ENCODE peak calls at places on chromosomes 16 and 17, in five cellular contexts. N, X, M, E and L are unnamed samples.

GRCh38 chr16:4316732-4317461 is 1.0 kb downstream of the GLIS2 start:
- DNase-seq in N (peak), X (peak), M (no peak), E (no peak), L (no peak)

GRCh38 chr17:46810837-46811236 is 7.7 kb downstream of the WNT3 start:
- DNase-seq in N (no peak), X (no peak), M (no peak), E (no peak), L (no peak)

GRCh38 chr16:56874800-56875199 is 9.8 kb downstream of the SLC12A3 start:
- DNase-seq in N (no peak), X (no peak), M (no peak), E (no peak), L (no peak)

GRCh38 chr17:77501751-77502625 is 361.2 kb downstream of the SEC14L1 start:
- DNase-seq in N (no peak), X (no peak), M (no peak), E (no peak), L (no peak)

GRCh38 chr17:76161113-76161512 is 20.1 kb upstream of the FOXJ1 start:
- DNase-seq in N (no peak), X (no peak), M (no peak), E (no peak), L (no peak)

GRCh38 chr16:84369105-84369504 is 767 bp downstream of the ATP2C2 start:
- DNase-seq in N (no peak), X (no peak), M (no peak), E (no peak), L (no peak)

GRCh38 chr16:86027366-86028126 is 128.6 kb downstream of the IRF8 start:
- DNase-seq in N (no peak), X (no peak), M (no peak), E (no peak), L (no peak)

GRCh38 chr17:16593356-16594102 is 24.5 kb upstream of the ZNF287 start:
- DNase-seq in N (no peak), X (no peak), M (no peak), E (no peak), L (peak)

GRCh38 chr17:37207103-37207502 is 168.7 kb upstream of the C17orf78 start:
- DNase-seq in N (no peak), X (no peak), M (no peak), E (no peak), L (no peak)

GRCh38 chr16:28823719-28824547 is 1.1 kb downstream of the ATXN2L start:
- DNase-seq in N (peak), X (peak), M (peak), E (peak), L (peak)

GRCh38 chr17:61427567-61427966 is 24.7 kb upstream of the TBX4 start:
- DNase-seq in N (no peak), X (no peak), M (no peak), E (no peak), L (no peak)

GRCh38 chr16:47197536-47198179 is 53.9 kb upstream of the NETO2 start:
- DNase-seq in N (peak), X (peak), M (no peak), E (no peak), L (peak)

GRCh38 chr17:79612468-79613194 is 1.8 kb upstream of the RBFOX3 start:
- DNase-seq in N (no peak), X (no peak), M (no peak), E (peak), L (no peak)

GRCh38 chr17:51540151-51540550 is 279.8 kb downstream of the UTP18 start:
- DNase-seq in N (no peak), X (no peak), M (no peak), E (no peak), L (no peak)

GRCh38 chr16:405548-406506 is 4.1 kb downstream of the DECR2 start:
- DNase-seq in N (no peak), X (no peak), M (no peak), E (no peak), L (no peak)

GRCh38 chr16:50298591-50299507 is 32.5 kb downstream of the ADCY7 start:
- DNase-seq in N (peak), X (no peak), M (no peak), E (no peak), L (no peak)

GRCh38 chr17:63623786-63624185 is 1.6 kb downstream of the MAP3K3 start:
- DNase-seq in N (no peak), X (no peak), M (no peak), E (no peak), L (no peak)

GRCh38 chr16:86777098-86777946 is 199.0 kb downstream of the FOXL1 start:
- DNase-seq in N (no peak), X (no peak), M (no peak), E (no peak), L (no peak)

GRCh38 chr17:74922694-74923537 is at the start of gene USH1G:
- DNase-seq in N (no peak), X (no peak), M (no peak), E (no peak), L (no peak)

GRCh38 chr17:40022961-40023541 is 7.8 kb downstream of the CSF3 start:
- DNase-seq in N (no peak), X (no peak), M (no peak), E (no peak), L (no peak)

GRCh38 chr17:69179227-69179952 is 37.7 kb upstream of the ABCA6 start:
- DNase-seq in N (no peak), X (no peak), M (no peak), E (no peak), L (peak)

GRCh38 chr16:85379041-85380001 is 233.8 kb upstream of the GSE1 start:
- DNase-seq in N (no peak), X (no peak), M (no peak), E (no peak), L (no peak)